ENCODE peak calls at places on chromosome 4, in eight cellular contexts. One of them, this sample, is unnamed.

GRCh38 chr4:167031534-167032156 is 202.6 kb downstream of the SPOCK3 start:
- DNase-seq in stimulated activated CD4-positive, alpha-beta T cell treated with anti-CD3 and anti-CD28 coated beads, Interleukin-15, amount 100 ng/mL, for 1 hour: no peak
- DNase-seq in H54: no peak
- DNase-seq in LoVo: no peak
- DNase-seq in GM23338: no peak
- DNase-seq in stimulated activated CD8-positive, alpha-beta memory T cell treated with anti-CD3 and anti-CD28 coated beads, Interleukin-4, amount 100 ng/mL, for 1 hour: no peak
- DNase-seq in GM12892: no peak
- DNase-seq in left cardiac atrium: no peak
- DNase-seq in this sample: no peak

GRCh38 chr4:185587444-185588161 is 52.3 kb upstream of the PDLIM3 start:
- DNase-seq in left cardiac atrium: no peak
- DNase-seq in GM12892: peak
- DNase-seq in stimulated activated CD4-positive, alpha-beta T cell treated with anti-CD3 and anti-CD28 coated beads, Interleukin-15, amount 100 ng/mL, for 1 hour: peak
- DNase-seq in LoVo: no peak
- DNase-seq in stimulated activated CD8-positive, alpha-beta memory T cell treated with anti-CD3 and anti-CD28 coated beads, Interleukin-4, amount 100 ng/mL, for 1 hour: no peak
- DNase-seq in H54: no peak
- DNase-seq in GM23338: peak
- DNase-seq in this sample: no peak

GRCh38 chr4:77308843-77309242 is 151.8 kb downstream of the CCNG2 start:
- DNase-seq in GM23338: peak
- DNase-seq in GM12892: peak
- DNase-seq in LoVo: peak
- DNase-seq in left cardiac atrium: no peak
- DNase-seq in H54: peak
- DNase-seq in stimulated activated CD8-positive, alpha-beta memory T cell treated with anti-CD3 and anti-CD28 coated beads, Interleukin-4, amount 100 ng/mL, for 1 hour: no peak
- DNase-seq in stimulated activated CD4-positive, alpha-beta T cell treated with anti-CD3 and anti-CD28 coated beads, Interleukin-15, amount 100 ng/mL, for 1 hour: no peak
- DNase-seq in this sample: peak

GRCh38 chr4:38572798-38573197 is 91.2 kb upstream of the KLF3 start:
- DNase-seq in LoVo: no peak
- DNase-seq in H54: no peak
- DNase-seq in GM23338: no peak
- DNase-seq in GM12892: no peak
- DNase-seq in stimulated activated CD4-positive, alpha-beta T cell treated with anti-CD3 and anti-CD28 coated beads, Interleukin-15, amount 100 ng/mL, for 1 hour: no peak
- DNase-seq in left cardiac atrium: no peak
- DNase-seq in stimulated activated CD8-positive, alpha-beta memory T cell treated with anti-CD3 and anti-CD28 coated beads, Interleukin-4, amount 100 ng/mL, for 1 hour: no peak
- DNase-seq in this sample: no peak

GRCh38 chr4:11399461-11399971 is 29.2 kb downstream of the HS3ST1 start:
- DNase-seq in GM23338: no peak
- DNase-seq in GM12892: no peak
- DNase-seq in LoVo: no peak
- DNase-seq in H54: no peak
- DNase-seq in stimulated activated CD4-positive, alpha-beta T cell treated with anti-CD3 and anti-CD28 coated beads, Interleukin-15, amount 100 ng/mL, for 1 hour: no peak
- DNase-seq in left cardiac atrium: peak
- DNase-seq in stimulated activated CD8-positive, alpha-beta memory T cell treated with anti-CD3 and anti-CD28 coated beads, Interleukin-4, amount 100 ng/mL, for 1 hour: no peak
- DNase-seq in this sample: no peak

GRCh38 chr4:32025840-32026459 is 1305.8 kb downstream of the PCDH7 start:
- DNase-seq in LoVo: peak
- DNase-seq in stimulated activated CD8-positive, alpha-beta memory T cell treated with anti-CD3 and anti-CD28 coated beads, Interleukin-4, amount 100 ng/mL, for 1 hour: no peak
- DNase-seq in GM12892: no peak
- DNase-seq in stimulated activated CD4-positive, alpha-beta T cell treated with anti-CD3 and anti-CD28 coated beads, Interleukin-15, amount 100 ng/mL, for 1 hour: no peak
- DNase-seq in left cardiac atrium: no peak
- DNase-seq in H54: peak
- DNase-seq in GM23338: peak
- DNase-seq in this sample: no peak

GRCh38 chr4:96146686-96147085 is 306.8 kb downstream of the PDHA2 start:
- DNase-seq in stimulated activated CD4-positive, alpha-beta T cell treated with anti-CD3 and anti-CD28 coated beads, Interleukin-15, amount 100 ng/mL, for 1 hour: no peak
- DNase-seq in GM12892: no peak
- DNase-seq in stimulated activated CD8-positive, alpha-beta memory T cell treated with anti-CD3 and anti-CD28 coated beads, Interleukin-4, amount 100 ng/mL, for 1 hour: no peak
- DNase-seq in left cardiac atrium: no peak
- DNase-seq in GM23338: no peak
- DNase-seq in H54: no peak
- DNase-seq in LoVo: no peak
- DNase-seq in this sample: no peak

GRCh38 chr4:182213024-182213423 is 30.2 kb upstream of the TENM3 start:
- DNase-seq in GM23338: no peak
- DNase-seq in LoVo: no peak
- DNase-seq in GM12892: no peak
- DNase-seq in stimulated activated CD4-positive, alpha-beta T cell treated with anti-CD3 and anti-CD28 coated beads, Interleukin-15, amount 100 ng/mL, for 1 hour: no peak
- DNase-seq in left cardiac atrium: no peak
- DNase-seq in H54: no peak
- DNase-seq in stimulated activated CD8-positive, alpha-beta memory T cell treated with anti-CD3 and anti-CD28 coated beads, Interleukin-4, amount 100 ng/mL, for 1 hour: no peak
- DNase-seq in this sample: no peak

GRCh38 chr4:23135792-23136645 is 443.3 kb downstream of the GBA3 start:
- DNase-seq in GM12892: no peak
- DNase-seq in H54: peak
- DNase-seq in left cardiac atrium: no peak
- DNase-seq in stimulated activated CD4-positive, alpha-beta T cell treated with anti-CD3 and anti-CD28 coated beads, Interleukin-15, amount 100 ng/mL, for 1 hour: no peak
- DNase-seq in GM23338: peak
- DNase-seq in stimulated activated CD8-positive, alpha-beta memory T cell treated with anti-CD3 and anti-CD28 coated beads, Interleukin-4, amount 100 ng/mL, for 1 hour: no peak
- DNase-seq in LoVo: peak
- DNase-seq in this sample: peak

GRCh38 chr4:125847518-125847917 is 532.8 kb downstream of the FAT4 start:
- DNase-seq in LoVo: no peak
- DNase-seq in stimulated activated CD4-positive, alpha-beta T cell treated with anti-CD3 and anti-CD28 coated beads, Interleukin-15, amount 100 ng/mL, for 1 hour: no peak
- DNase-seq in GM12892: no peak
- DNase-seq in stimulated activated CD8-positive, alpha-beta memory T cell treated with anti-CD3 and anti-CD28 coated beads, Interleukin-4, amount 100 ng/mL, for 1 hour: no peak
- DNase-seq in GM23338: no peak
- DNase-seq in left cardiac atrium: no peak
- DNase-seq in H54: no peak
- DNase-seq in this sample: no peak

GRCh38 chr4:159428975-159429692 is 326.3 kb downstream of the RAPGEF2 start:
- DNase-seq in left cardiac atrium: no peak
- DNase-seq in GM23338: no peak
- DNase-seq in LoVo: no peak
- DNase-seq in stimulated activated CD4-positive, alpha-beta T cell treated with anti-CD3 and anti-CD28 coated beads, Interleukin-15, amount 100 ng/mL, for 1 hour: no peak
- DNase-seq in H54: no peak
- DNase-seq in stimulated activated CD8-positive, alpha-beta memory T cell treated with anti-CD3 and anti-CD28 coated beads, Interleukin-4, amount 100 ng/mL, for 1 hour: no peak
- DNase-seq in GM12892: no peak
- DNase-seq in this sample: no peak

GRCh38 chr4:122537388-122538135 is 81.0 kb upstream of the IL2 start:
- DNase-seq in stimulated activated CD4-positive, alpha-beta T cell treated with anti-CD3 and anti-CD28 coated beads, Interleukin-15, amount 100 ng/mL, for 1 hour: no peak
- DNase-seq in LoVo: no peak
- DNase-seq in GM12892: no peak
- DNase-seq in stimulated activated CD8-positive, alpha-beta memory T cell treated with anti-CD3 and anti-CD28 coated beads, Interleukin-4, amount 100 ng/mL, for 1 hour: no peak
- DNase-seq in GM23338: no peak
- DNase-seq in H54: no peak
- DNase-seq in left cardiac atrium: no peak
- DNase-seq in this sample: no peak

GRCh38 chr4:169619518-169619957 is 840 bp upstream of the CLCN3 start:
- DNase-seq in GM23338: peak
- DNase-seq in stimulated activated CD8-positive, alpha-beta memory T cell treated with anti-CD3 and anti-CD28 coated beads, Interleukin-4, amount 100 ng/mL, for 1 hour: no peak
- DNase-seq in left cardiac atrium: no peak
- DNase-seq in LoVo: peak
- DNase-seq in GM12892: no peak
- DNase-seq in stimulated activated CD4-positive, alpha-beta T cell treated with anti-CD3 and anti-CD28 coated beads, Interleukin-15, amount 100 ng/mL, for 1 hour: peak
- DNase-seq in H54: no peak
- DNase-seq in this sample: peak

GRCh38 chr4:77751764-77752163 is 67.4 kb downstream of the CNOT6L start:
- DNase-seq in stimulated activated CD4-positive, alpha-beta T cell treated with anti-CD3 and anti-CD28 coated beads, Interleukin-15, amount 100 ng/mL, for 1 hour: no peak
- DNase-seq in stimulated activated CD8-positive, alpha-beta memory T cell treated with anti-CD3 and anti-CD28 coated beads, Interleukin-4, amount 100 ng/mL, for 1 hour: no peak
- DNase-seq in H54: no peak
- DNase-seq in LoVo: no peak
- DNase-seq in GM12892: no peak
- DNase-seq in left cardiac atrium: no peak
- DNase-seq in GM23338: no peak
- DNase-seq in this sample: no peak

GRCh38 chr4:74944354-74944793 is 11.5 kb downstream of the PARM1 start:
- DNase-seq in left cardiac atrium: no peak
- DNase-seq in H54: no peak
- DNase-seq in stimulated activated CD4-positive, alpha-beta T cell treated with anti-CD3 and anti-CD28 coated beads, Interleukin-15, amount 100 ng/mL, for 1 hour: no peak
- DNase-seq in LoVo: no peak
- DNase-seq in GM12892: no peak
- DNase-seq in stimulated activated CD8-positive, alpha-beta memory T cell treated with anti-CD3 and anti-CD28 coated beads, Interleukin-4, amount 100 ng/mL, for 1 hour: no peak
- DNase-seq in GM23338: no peak
- DNase-seq in this sample: peak

GRCh38 chr4:147787204-147787603 is 55.3 kb downstream of the ARHGAP10 start:
- DNase-seq in H54: peak
- DNase-seq in GM23338: no peak
- DNase-seq in GM12892: no peak
- DNase-seq in LoVo: no peak
- DNase-seq in stimulated activated CD8-positive, alpha-beta memory T cell treated with anti-CD3 and anti-CD28 coated beads, Interleukin-4, amount 100 ng/mL, for 1 hour: no peak
- DNase-seq in left cardiac atrium: peak
- DNase-seq in stimulated activated CD4-positive, alpha-beta T cell treated with anti-CD3 and anti-CD28 coated beads, Interleukin-15, amount 100 ng/mL, for 1 hour: no peak
- DNase-seq in this sample: no peak

GRCh38 chr4:170139764-170140163 is 50.0 kb upstream of the AADAT start:
- DNase-seq in stimulated activated CD8-positive, alpha-beta memory T cell treated with anti-CD3 and anti-CD28 coated beads, Interleukin-4, amount 100 ng/mL, for 1 hour: no peak
- DNase-seq in H54: no peak
- DNase-seq in stimulated activated CD4-positive, alpha-beta T cell treated with anti-CD3 and anti-CD28 coated beads, Interleukin-15, amount 100 ng/mL, for 1 hour: no peak
- DNase-seq in GM23338: no peak
- DNase-seq in GM12892: no peak
- DNase-seq in LoVo: no peak
- DNase-seq in left cardiac atrium: no peak
- DNase-seq in this sample: no peak

GRCh38 chr4:89001647-89002518 is 55.1 kb downstream of the FAM13A start:
- DNase-seq in H54: no peak
- DNase-seq in stimulated activated CD4-positive, alpha-beta T cell treated with anti-CD3 and anti-CD28 coated beads, Interleukin-15, amount 100 ng/mL, for 1 hour: no peak
- DNase-seq in LoVo: no peak
- DNase-seq in GM23338: no peak
- DNase-seq in GM12892: no peak
- DNase-seq in stimulated activated CD8-positive, alpha-beta memory T cell treated with anti-CD3 and anti-CD28 coated beads, Interleukin-4, amount 100 ng/mL, for 1 hour: no peak
- DNase-seq in left cardiac atrium: no peak
- DNase-seq in this sample: no peak

GRCh38 chr4:27518876-27519275 is 658.2 kb downstream of the STIM2 start:
- DNase-seq in stimulated activated CD4-positive, alpha-beta T cell treated with anti-CD3 and anti-CD28 coated beads, Interleukin-15, amount 100 ng/mL, for 1 hour: no peak
- DNase-seq in GM23338: no peak
- DNase-seq in LoVo: no peak
- DNase-seq in GM12892: no peak
- DNase-seq in left cardiac atrium: no peak
- DNase-seq in H54: no peak
- DNase-seq in stimulated activated CD8-positive, alpha-beta memory T cell treated with anti-CD3 and anti-CD28 coated beads, Interleukin-4, amount 100 ng/mL, for 1 hour: no peak
- DNase-seq in this sample: no peak

GRCh38 chr4:115159141-115159540 is 45.7 kb upstream of the NDST4 start:
- DNase-seq in GM12892: no peak
- DNase-seq in stimulated activated CD4-positive, alpha-beta T cell treated with anti-CD3 and anti-CD28 coated beads, Interleukin-15, amount 100 ng/mL, for 1 hour: no peak
- DNase-seq in left cardiac atrium: no peak
- DNase-seq in stimulated activated CD8-positive, alpha-beta memory T cell treated with anti-CD3 and anti-CD28 coated beads, Interleukin-4, amount 100 ng/mL, for 1 hour: no peak
- DNase-seq in LoVo: no peak
- DNase-seq in H54: no peak
- DNase-seq in GM23338: no peak
- DNase-seq in this sample: no peak

GRCh38 chr4:128228778-128229457 is 58.7 kb downstream of the PGRMC2 start:
- DNase-seq in GM12892: no peak
- DNase-seq in GM23338: no peak
- DNase-seq in stimulated activated CD8-positive, alpha-beta memory T cell treated with anti-CD3 and anti-CD28 coated beads, Interleukin-4, amount 100 ng/mL, for 1 hour: no peak
- DNase-seq in LoVo: no peak
- DNase-seq in left cardiac atrium: no peak
- DNase-seq in stimulated activated CD4-positive, alpha-beta T cell treated with anti-CD3 and anti-CD28 coated beads, Interleukin-15, amount 100 ng/mL, for 1 hour: no peak
- DNase-seq in H54: no peak
- DNase-seq in this sample: no peak

GRCh38 chr4:663046-663437 is 11.0 kb downstream of the ATP5ME start:
- DNase-seq in GM12892: no peak
- DNase-seq in H54: no peak
- DNase-seq in LoVo: no peak
- DNase-seq in stimulated activated CD8-positive, alpha-beta memory T cell treated with anti-CD3 and anti-CD28 coated beads, Interleukin-4, amount 100 ng/mL, for 1 hour: no peak
- DNase-seq in GM23338: no peak
- DNase-seq in stimulated activated CD4-positive, alpha-beta T cell treated with anti-CD3 and anti-CD28 coated beads, Interleukin-15, amount 100 ng/mL, for 1 hour: no peak
- DNase-seq in left cardiac atrium: no peak
- DNase-seq in this sample: no peak

GRCh38 chr4:177596035-177596434 is 153.8 kb upstream of the AGA start:
- DNase-seq in GM12892: no peak
- DNase-seq in LoVo: peak
- DNase-seq in stimulated activated CD8-positive, alpha-beta memory T cell treated with anti-CD3 and anti-CD28 coated beads, Interleukin-4, amount 100 ng/mL, for 1 hour: no peak
- DNase-seq in GM23338: no peak
- DNase-seq in H54: peak
- DNase-seq in left cardiac atrium: peak
- DNase-seq in stimulated activated CD4-positive, alpha-beta T cell treated with anti-CD3 and anti-CD28 coated beads, Interleukin-15, amount 100 ng/mL, for 1 hour: no peak
- DNase-seq in this sample: peak

GRCh38 chr4:121957266-121957665 is 5.4 kb upstream of the TRPC3 start:
- DNase-seq in left cardiac atrium: no peak
- DNase-seq in LoVo: peak
- DNase-seq in stimulated activated CD8-positive, alpha-beta memory T cell treated with anti-CD3 and anti-CD28 coated beads, Interleukin-4, amount 100 ng/mL, for 1 hour: no peak
- DNase-seq in GM12892: no peak
- DNase-seq in GM23338: no peak
- DNase-seq in stimulated activated CD4-positive, alpha-beta T cell treated with anti-CD3 and anti-CD28 coated beads, Interleukin-15, amount 100 ng/mL, for 1 hour: no peak
- DNase-seq in H54: no peak
- DNase-seq in this sample: no peak

GRCh38 chr4:28148221-28148620 is 1287.6 kb downstream of the STIM2 start:
- DNase-seq in LoVo: no peak
- DNase-seq in GM23338: no peak
- DNase-seq in stimulated activated CD4-positive, alpha-beta T cell treated with anti-CD3 and anti-CD28 coated beads, Interleukin-15, amount 100 ng/mL, for 1 hour: no peak
- DNase-seq in H54: no peak
- DNase-seq in left cardiac atrium: no peak
- DNase-seq in stimulated activated CD8-positive, alpha-beta memory T cell treated with anti-CD3 and anti-CD28 coated beads, Interleukin-4, amount 100 ng/mL, for 1 hour: no peak
- DNase-seq in GM12892: no peak
- DNase-seq in this sample: no peak

GRCh38 chr4:47562297-47562696 is 77.2 kb downstream of the ATP10D start:
- DNase-seq in LoVo: no peak
- DNase-seq in left cardiac atrium: no peak
- DNase-seq in H54: no peak
- DNase-seq in GM12892: no peak
- DNase-seq in stimulated activated CD4-positive, alpha-beta T cell treated with anti-CD3 and anti-CD28 coated beads, Interleukin-15, amount 100 ng/mL, for 1 hour: no peak
- DNase-seq in GM23338: no peak
- DNase-seq in stimulated activated CD8-positive, alpha-beta memory T cell treated with anti-CD3 and anti-CD28 coated beads, Interleukin-4, amount 100 ng/mL, for 1 hour: no peak
- DNase-seq in this sample: no peak

GRCh38 chr4:15336410-15337184 is 91.2 kb upstream of the C1QTNF7 start:
- DNase-seq in stimulated activated CD8-positive, alpha-beta memory T cell treated with anti-CD3 and anti-CD28 coated beads, Interleukin-4, amount 100 ng/mL, for 1 hour: no peak
- DNase-seq in GM23338: peak
- DNase-seq in H54: peak
- DNase-seq in left cardiac atrium: no peak
- DNase-seq in GM12892: no peak
- DNase-seq in LoVo: no peak
- DNase-seq in stimulated activated CD4-positive, alpha-beta T cell treated with anti-CD3 and anti-CD28 coated beads, Interleukin-15, amount 100 ng/mL, for 1 hour: no peak
- DNase-seq in this sample: peak

GRCh38 chr4:78654809-78655208 is 103.2 kb downstream of the ANXA3 start:
- DNase-seq in LoVo: no peak
- DNase-seq in GM23338: no peak
- DNase-seq in stimulated activated CD4-positive, alpha-beta T cell treated with anti-CD3 and anti-CD28 coated beads, Interleukin-15, amount 100 ng/mL, for 1 hour: no peak
- DNase-seq in left cardiac atrium: no peak
- DNase-seq in H54: no peak
- DNase-seq in stimulated activated CD8-positive, alpha-beta memory T cell treated with anti-CD3 and anti-CD28 coated beads, Interleukin-4, amount 100 ng/mL, for 1 hour: no peak
- DNase-seq in GM12892: no peak
- DNase-seq in this sample: no peak

GRCh38 chr4:62940229-62940628 is 1469.0 kb downstream of the TECRL start:
- DNase-seq in GM23338: no peak
- DNase-seq in H54: no peak
- DNase-seq in LoVo: peak
- DNase-seq in stimulated activated CD8-positive, alpha-beta memory T cell treated with anti-CD3 and anti-CD28 coated beads, Interleukin-4, amount 100 ng/mL, for 1 hour: no peak
- DNase-seq in GM12892: no peak
- DNase-seq in stimulated activated CD4-positive, alpha-beta T cell treated with anti-CD3 and anti-CD28 coated beads, Interleukin-15, amount 100 ng/mL, for 1 hour: no peak
- DNase-seq in left cardiac atrium: no peak
- DNase-seq in this sample: no peak

GRCh38 chr4:61427818-61428495 is 227.8 kb downstream of the ADGRL3 start:
- DNase-seq in left cardiac atrium: no peak
- DNase-seq in stimulated activated CD4-positive, alpha-beta T cell treated with anti-CD3 and anti-CD28 coated beads, Interleukin-15, amount 100 ng/mL, for 1 hour: no peak
- DNase-seq in LoVo: no peak
- DNase-seq in H54: no peak
- DNase-seq in stimulated activated CD8-positive, alpha-beta memory T cell treated with anti-CD3 and anti-CD28 coated beads, Interleukin-4, amount 100 ng/mL, for 1 hour: no peak
- DNase-seq in GM23338: no peak
- DNase-seq in GM12892: no peak
- DNase-seq in this sample: peak

GRCh38 chr4:61211781-61212180 is 11.7 kb downstream of the ADGRL3 start:
- DNase-seq in H54: no peak
- DNase-seq in stimulated activated CD4-positive, alpha-beta T cell treated with anti-CD3 and anti-CD28 coated beads, Interleukin-15, amount 100 ng/mL, for 1 hour: no peak
- DNase-seq in left cardiac atrium: no peak
- DNase-seq in GM12892: no peak
- DNase-seq in stimulated activated CD8-positive, alpha-beta memory T cell treated with anti-CD3 and anti-CD28 coated beads, Interleukin-4, amount 100 ng/mL, for 1 hour: no peak
- DNase-seq in LoVo: no peak
- DNase-seq in GM23338: no peak
- DNase-seq in this sample: no peak

GRCh38 chr4:120769227-120769626 is 153.3 kb downstream of the PRDM5 start:
- DNase-seq in LoVo: peak
- DNase-seq in GM23338: no peak
- DNase-seq in H54: peak
- DNase-seq in left cardiac atrium: no peak
- DNase-seq in stimulated activated CD8-positive, alpha-beta memory T cell treated with anti-CD3 and anti-CD28 coated beads, Interleukin-4, amount 100 ng/mL, for 1 hour: no peak
- DNase-seq in stimulated activated CD4-positive, alpha-beta T cell treated with anti-CD3 and anti-CD28 coated beads, Interleukin-15, amount 100 ng/mL, for 1 hour: no peak
- DNase-seq in GM12892: no peak
- DNase-seq in this sample: peak

GRCh38 chr4:68259191-68259590 is 13.7 kb upstream of the TMPRSS11B start:
- DNase-seq in GM12892: no peak
- DNase-seq in stimulated activated CD8-positive, alpha-beta memory T cell treated with anti-CD3 and anti-CD28 coated beads, Interleukin-4, amount 100 ng/mL, for 1 hour: no peak
- DNase-seq in stimulated activated CD4-positive, alpha-beta T cell treated with anti-CD3 and anti-CD28 coated beads, Interleukin-15, amount 100 ng/mL, for 1 hour: no peak
- DNase-seq in H54: no peak
- DNase-seq in left cardiac atrium: no peak
- DNase-seq in GM23338: no peak
- DNase-seq in LoVo: no peak
- DNase-seq in this sample: no peak

GRCh38 chr4:121189811-121190210 is 25.7 kb upstream of the TNIP3 start:
- DNase-seq in left cardiac atrium: no peak
- DNase-seq in stimulated activated CD8-positive, alpha-beta memory T cell treated with anti-CD3 and anti-CD28 coated beads, Interleukin-4, amount 100 ng/mL, for 1 hour: no peak
- DNase-seq in GM12892: no peak
- DNase-seq in LoVo: no peak
- DNase-seq in GM23338: no peak
- DNase-seq in stimulated activated CD4-positive, alpha-beta T cell treated with anti-CD3 and anti-CD28 coated beads, Interleukin-15, amount 100 ng/mL, for 1 hour: peak
- DNase-seq in H54: no peak
- DNase-seq in this sample: no peak

This sample was measured in Calu3.